ENCODE peak calls at places on chromosomes 7 and 10, in five cellular contexts. One of them, this sample, is unnamed.

GRCh38 chr10:122541541-122542002 is 19.0 kb upstream of the DMBT1 start:
- DNase-seq in GM06990: no peak
- DNase-seq in AG09309: no peak
- DNase-seq in body of pancreas: peak; percentile 23
- DNase-seq in lower leg skin: no peak
- DNase-seq in this sample: no peak

GRCh38 chr10:80200687-80201086 is 4.7 kb downstream of the ANXA11 start:
- DNase-seq in GM06990: no peak
- DNase-seq in AG09309: no peak
- DNase-seq in body of pancreas: no peak
- DNase-seq in lower leg skin: no peak
- DNase-seq in this sample: no peak

GRCh38 chr7:140876519-140877248 is 48.0 kb downstream of the BRAF start:
- DNase-seq in GM06990: peak; percentile 22
- DNase-seq in AG09309: peak; percentile 27
- DNase-seq in body of pancreas: no peak
- DNase-seq in lower leg skin: no peak
- DNase-seq in this sample: peak; percentile 68

GRCh38 chr10:104293781-104294321 is 24.9 kb downstream of the GSTO2 start:
- DNase-seq in GM06990: no peak
- DNase-seq in AG09309: no peak
- DNase-seq in body of pancreas: no peak
- DNase-seq in lower leg skin: no peak
- DNase-seq in this sample: no peak

GRCh38 chr10:18668026-18668425 is 8.8 kb downstream of the ARL5B start:
- DNase-seq in GM06990: no peak
- DNase-seq in AG09309: no peak
- DNase-seq in body of pancreas: no peak
- DNase-seq in lower leg skin: no peak
- DNase-seq in this sample: no peak

GRCh38 chr7:19128856-19129255 is 11.4 kb upstream of the TWIST1 start:
- DNase-seq in GM06990: no peak
- DNase-seq in AG09309: no peak
- DNase-seq in body of pancreas: no peak
- DNase-seq in lower leg skin: no peak
- DNase-seq in this sample: no peak

GRCh38 chr7:36057375-36057774 is 95.7 kb upstream of the EEPD1 start:
- DNase-seq in GM06990: peak; percentile 30
- DNase-seq in AG09309: no peak
- DNase-seq in body of pancreas: no peak
- DNase-seq in lower leg skin: no peak
- DNase-seq in this sample: peak; percentile 49

GRCh38 chr10:14414901-14415300 is 84.2 kb upstream of the FRMD4A start:
- DNase-seq in GM06990: no peak
- DNase-seq in AG09309: no peak
- DNase-seq in body of pancreas: no peak
- DNase-seq in lower leg skin: no peak
- DNase-seq in this sample: no peak

GRCh38 chr7:7554021-7554432 is 12.7 kb upstream of the MIOS start:
- DNase-seq in GM06990: no peak
- DNase-seq in AG09309: peak; percentile 96
- DNase-seq in body of pancreas: no peak
- DNase-seq in lower leg skin: no peak
- DNase-seq in this sample: no peak

GRCh38 chr7:141416691-141417268 is 134.4 kb upstream of the AGK start:
- DNase-seq in GM06990: no peak
- DNase-seq in AG09309: no peak
- DNase-seq in body of pancreas: peak; percentile 23
- DNase-seq in lower leg skin: no peak
- DNase-seq in this sample: no peak

GRCh38 chr7:138458576-138459234 is 1.4 kb upstream of the TRIM24 start:
- DNase-seq in GM06990: no peak
- DNase-seq in AG09309: no peak
- DNase-seq in body of pancreas: no peak
- DNase-seq in lower leg skin: no peak
- DNase-seq in this sample: no peak

GRCh38 chr7:67692425-67692824 is 695.8 kb downstream of the TYW1 start:
- DNase-seq in GM06990: no peak
- DNase-seq in AG09309: no peak
- DNase-seq in body of pancreas: peak; percentile 58
- DNase-seq in lower leg skin: peak; percentile 22
- DNase-seq in this sample: no peak

GRCh38 chr10:122461367-122461728 is at the start of gene HTRA1:
- DNase-seq in GM06990: no peak
- DNase-seq in AG09309: no peak
- DNase-seq in body of pancreas: peak; percentile 73
- DNase-seq in lower leg skin: no peak
- DNase-seq in this sample: no peak

GRCh38 chr10:42934351-42934811 is 142.5 kb upstream of the RET start:
- DNase-seq in GM06990: no peak
- DNase-seq in AG09309: no peak
- DNase-seq in body of pancreas: no peak
- DNase-seq in lower leg skin: no peak
- DNase-seq in this sample: no peak

GRCh38 chr7:151518105-151518780 is 1.5 kb downstream of the RHEB start:
- DNase-seq in GM06990: peak; percentile 54
- DNase-seq in AG09309: no peak
- DNase-seq in body of pancreas: peak; percentile 66
- DNase-seq in lower leg skin: peak; percentile 56
- DNase-seq in this sample: peak; percentile 66

GRCh38 chr7:106337754-106338153 is 53.0 kb upstream of the NAMPT start:
- DNase-seq in GM06990: no peak
- DNase-seq in AG09309: no peak
- DNase-seq in body of pancreas: no peak
- DNase-seq in lower leg skin: no peak
- DNase-seq in this sample: no peak

GRCh38 chr10:57094083-57094482 is 733.0 kb upstream of the ZWINT start:
- DNase-seq in GM06990: no peak
- DNase-seq in AG09309: no peak
- DNase-seq in body of pancreas: no peak
- DNase-seq in lower leg skin: no peak
- DNase-seq in this sample: no peak

GRCh38 chr10:62580396-62580795 is 206.2 kb downstream of the ZNF365 start:
- DNase-seq in GM06990: no peak
- DNase-seq in AG09309: no peak
- DNase-seq in body of pancreas: no peak
- DNase-seq in lower leg skin: no peak
- DNase-seq in this sample: no peak

GRCh38 chr7:27427416-27427815 is 184.8 kb downstream of the EVX1 start:
- DNase-seq in GM06990: no peak
- DNase-seq in AG09309: no peak
- DNase-seq in body of pancreas: no peak
- DNase-seq in lower leg skin: no peak
- DNase-seq in this sample: no peak
- H3K4me3 ChIP-seq in GM06990: no peak overlapping the region
- H3K4me3 ChIP-seq in AG09309: no peak overlapping the region
- H3K4me3 ChIP-seq in body of pancreas: no peak overlapping the region
- H3K4me3 ChIP-seq in lower leg skin: no peak overlapping the region
- H3K4me3 ChIP-seq in this sample: no peak overlapping the region

GRCh38 chr10:26157734-26158133 is 58.8 kb upstream of the GAD2 start:
- DNase-seq in GM06990: no peak
- DNase-seq in AG09309: no peak
- DNase-seq in body of pancreas: no peak
- DNase-seq in lower leg skin: no peak
- DNase-seq in this sample: no peak
- TF ChIP-seq CTCF in GM06990: peak; percentile 14
- TF ChIP-seq CTCF in AG09309: no peak
- TF ChIP-seq CTCF in body of pancreas: no peak
- TF ChIP-seq CTCF in lower leg skin: no peak
- TF ChIP-seq CTCF in this sample: peak; percentile 3

GRCh38 chr7:2979951-2980350 is 63.7 kb downstream of the CARD11 start:
- DNase-seq in GM06990: no peak
- DNase-seq in AG09309: no peak
- DNase-seq in body of pancreas: no peak
- DNase-seq in lower leg skin: no peak
- DNase-seq in this sample: no peak
- H3K4me3 ChIP-seq in GM06990: no peak overlapping the region
- H3K4me3 ChIP-seq in AG09309: no peak overlapping the region
- H3K4me3 ChIP-seq in body of pancreas: no peak overlapping the region
- H3K4me3 ChIP-seq in lower leg skin: no peak overlapping the region
- H3K4me3 ChIP-seq in this sample: peak overlapping the region; percentile 38

DNA sequence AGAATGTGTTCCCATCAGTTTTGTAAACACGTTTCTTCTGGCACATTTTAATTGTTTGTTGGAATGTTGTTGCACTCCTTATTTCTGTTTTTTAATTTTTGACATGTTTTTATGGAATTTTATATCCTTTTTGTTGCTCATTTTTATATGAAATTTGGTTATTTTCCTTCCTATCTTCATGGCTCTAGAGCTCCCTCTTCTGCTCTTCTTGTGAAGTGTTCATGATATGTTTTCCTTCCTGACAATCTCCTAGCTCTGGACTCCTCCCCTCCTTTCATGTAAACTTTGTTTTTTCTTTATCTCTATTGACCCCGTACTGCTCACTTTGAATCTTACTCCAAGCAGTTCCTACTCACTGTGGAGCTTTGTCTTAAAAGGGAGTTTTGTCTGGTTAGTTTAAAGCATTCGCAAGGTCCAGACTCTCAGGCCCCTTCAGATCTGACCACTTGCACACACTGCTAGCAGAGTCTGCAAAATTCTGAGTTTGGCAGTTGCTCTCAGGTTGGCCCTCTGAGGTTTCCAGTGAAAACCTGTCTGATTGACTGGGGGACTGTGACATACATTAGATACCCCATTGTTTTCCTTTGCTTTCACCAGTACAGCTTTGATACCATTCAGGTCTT is 149.4 kb downstream of the XPNPEP1 start:
- DNase-seq in GM06990: no peak
- DNase-seq in AG09309: peak; percentile 1
- DNase-seq in body of pancreas: no peak
- DNase-seq in lower leg skin: no peak
- DNase-seq in this sample: peak; percentile 34
- TF ChIP-seq CTCF in GM06990: peak; percentile 60
- TF ChIP-seq CTCF in AG09309: peak; percentile 50
- TF ChIP-seq CTCF in body of pancreas: peak; percentile 61
- TF ChIP-seq CTCF in lower leg skin: no peak
- TF ChIP-seq CTCF in this sample: peak; percentile 39

GRCh38 chr7:134710854-134711624 is 64.4 kb downstream of the BPGM start:
- DNase-seq in GM06990: no peak
- DNase-seq in AG09309: no peak
- DNase-seq in body of pancreas: no peak
- DNase-seq in lower leg skin: no peak
- DNase-seq in this sample: no peak
- H3K4me3 ChIP-seq in GM06990: no peak overlapping the region
- H3K4me3 ChIP-seq in AG09309: no peak overlapping the region
- H3K4me3 ChIP-seq in body of pancreas: no peak overlapping the region
- H3K4me3 ChIP-seq in lower leg skin: no peak overlapping the region
- H3K4me3 ChIP-seq in this sample: no peak overlapping the region

GRCh38 chr7:136874393-136875032 is 6.1 kb downstream of the CHRM2 start:
- DNase-seq in GM06990: no peak
- DNase-seq in AG09309: no peak
- DNase-seq in body of pancreas: no peak
- DNase-seq in lower leg skin: no peak
- DNase-seq in this sample: no peak
- TF ChIP-seq CTCF in GM06990: peak; percentile 34
- TF ChIP-seq CTCF in AG09309: peak; percentile 48
- TF ChIP-seq CTCF in body of pancreas: peak; percentile 16
- TF ChIP-seq CTCF in lower leg skin: no peak
- TF ChIP-seq CTCF in this sample: peak; percentile 25

GRCh38 chr7:93146465-93147127 is 1.6 kb downstream of the SAMD9L start:
- DNase-seq in GM06990: no peak
- DNase-seq in AG09309: no peak
- DNase-seq in body of pancreas: no peak
- DNase-seq in lower leg skin: no peak
- DNase-seq in this sample: peak; percentile 38
- H3K4me3 ChIP-seq in GM06990: peak overlapping the region; percentile 79
- H3K4me3 ChIP-seq in AG09309: peak overlapping the region; percentile 54
- H3K4me3 ChIP-seq in body of pancreas: no peak overlapping the region
- H3K4me3 ChIP-seq in lower leg skin: no peak overlapping the region
- H3K4me3 ChIP-seq in this sample: peak overlapping the region; percentile 67

GRCh38 chr10:132855889-132856288 is 69.9 kb upstream of the NKX6-2 start:
- DNase-seq in GM06990: no peak
- DNase-seq in AG09309: no peak
- DNase-seq in body of pancreas: no peak
- DNase-seq in lower leg skin: no peak
- DNase-seq in this sample: no peak
- TF ChIP-seq CTCF in GM06990: no peak
- TF ChIP-seq CTCF in AG09309: no peak
- TF ChIP-seq CTCF in body of pancreas: no peak
- TF ChIP-seq CTCF in lower leg skin: no peak
- TF ChIP-seq CTCF in this sample: no peak

GRCh38 chr7:101936612-101937231 is 119.3 kb downstream of the CUX1 start:
- DNase-seq in GM06990: no peak
- DNase-seq in AG09309: no peak
- DNase-seq in body of pancreas: no peak
- DNase-seq in lower leg skin: no peak
- DNase-seq in this sample: no peak
- H3K4me3 ChIP-seq in GM06990: no peak overlapping the region
- H3K4me3 ChIP-seq in AG09309: peak overlapping the region; percentile 20
- H3K4me3 ChIP-seq in body of pancreas: no peak overlapping the region
- H3K4me3 ChIP-seq in lower leg skin: no peak overlapping the region
- H3K4me3 ChIP-seq in this sample: no peak overlapping the region

DNA sequence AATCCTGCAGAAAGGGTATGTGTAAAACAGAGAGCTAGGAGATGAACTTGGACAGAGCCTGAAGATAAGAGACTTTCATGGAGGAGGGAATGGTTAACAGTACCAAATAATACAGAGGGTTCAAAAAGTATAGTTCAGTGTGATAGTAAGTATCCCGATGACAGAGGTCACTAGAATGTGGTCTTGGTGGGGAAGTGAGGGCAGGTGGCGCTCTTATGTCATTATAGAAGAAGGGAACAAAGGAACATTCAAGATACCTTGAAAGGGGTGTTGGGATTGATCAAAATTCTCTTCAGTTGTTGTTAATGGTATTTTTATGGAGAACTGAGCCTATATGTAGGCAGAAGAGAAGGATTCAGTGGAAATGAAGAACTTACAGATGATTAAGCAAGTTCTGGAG is 312.5 kb downstream of the SUGCT start:
- DNase-seq in GM06990: no peak
- DNase-seq in AG09309: no peak
- DNase-seq in body of pancreas: no peak
- DNase-seq in lower leg skin: no peak
- DNase-seq in this sample: no peak
- TF ChIP-seq CTCF in GM06990: peak; percentile 32
- TF ChIP-seq CTCF in AG09309: no peak
- TF ChIP-seq CTCF in body of pancreas: no peak
- TF ChIP-seq CTCF in lower leg skin: no peak
- TF ChIP-seq CTCF in this sample: no peak

This sample was measured in GM12865.